ENCODE peak calls at places on chromosomes 2 and 18, in eight cellular contexts. One of them, this sample, is unnamed. For H3K4me1, the result is how much of the 10 kb centered on the place peaks cover.

GRCh38 chr2:176484838-176485237 is 215.6 kb downstream of the MTX2 start:
- DNase-seq in upper lobe of right lung: no peak
- DNase-seq in adipocyte: no peak
- DNase-seq in effector memory CD4-positive, alpha-beta T cell: no peak
- DNase-seq in right cardiac atrium: no peak
- DNase-seq in CD4-positive, CD25-positive, alpha-beta regulatory T cell: no peak
- DNase-seq in fibroblast of lung: peak
- DNase-seq in transverse colon: no peak
- DNase-seq in this sample: no peak

GRCh38 chr2:69436594-69436936 is 670 bp downstream of the NFU1 start:
- DNase-seq in upper lobe of right lung: no peak
- DNase-seq in adipocyte: no peak
- DNase-seq in effector memory CD4-positive, alpha-beta T cell: no peak
- DNase-seq in right cardiac atrium: no peak
- DNase-seq in CD4-positive, CD25-positive, alpha-beta regulatory T cell: no peak
- DNase-seq in fibroblast of lung: peak
- DNase-seq in transverse colon: no peak
- DNase-seq in this sample: no peak

GRCh38 chr2:203404996-203405395 is 76.8 kb downstream of the ABI2 start:
- DNase-seq in upper lobe of right lung: no peak
- DNase-seq in adipocyte: no peak
- DNase-seq in effector memory CD4-positive, alpha-beta T cell: no peak
- DNase-seq in right cardiac atrium: no peak
- DNase-seq in CD4-positive, CD25-positive, alpha-beta regulatory T cell: no peak
- DNase-seq in fibroblast of lung: peak
- DNase-seq in transverse colon: no peak
- DNase-seq in this sample: no peak

GRCh38 chr2:10079931-10080535 is at the start of gene CYS1:
- DNase-seq in upper lobe of right lung: no peak
- DNase-seq in adipocyte: peak
- DNase-seq in effector memory CD4-positive, alpha-beta T cell: no peak
- DNase-seq in right cardiac atrium: peak
- DNase-seq in CD4-positive, CD25-positive, alpha-beta regulatory T cell: no peak
- DNase-seq in fibroblast of lung: peak
- DNase-seq in transverse colon: no peak
- DNase-seq in this sample: no peak

GRCh38 chr2:238174701-238175100 is 15.9 kb downstream of the ERFE start:
- DNase-seq in upper lobe of right lung: no peak
- DNase-seq in adipocyte: no peak
- DNase-seq in effector memory CD4-positive, alpha-beta T cell: no peak
- DNase-seq in right cardiac atrium: no peak
- DNase-seq in CD4-positive, CD25-positive, alpha-beta regulatory T cell: no peak
- DNase-seq in fibroblast of lung: no peak
- DNase-seq in transverse colon: peak
- DNase-seq in this sample: no peak

GRCh38 chr2:138476940-138477339 is 24.6 kb upstream of the SPOPL start:
- DNase-seq in upper lobe of right lung: no peak
- DNase-seq in adipocyte: no peak
- DNase-seq in effector memory CD4-positive, alpha-beta T cell: no peak
- DNase-seq in right cardiac atrium: no peak
- DNase-seq in CD4-positive, CD25-positive, alpha-beta regulatory T cell: no peak
- DNase-seq in fibroblast of lung: no peak
- DNase-seq in transverse colon: no peak
- DNase-seq in this sample: no peak

GRCh38 chr2:153311432-153311831 is 167.1 kb downstream of the RPRM start:
- DNase-seq in upper lobe of right lung: no peak
- DNase-seq in adipocyte: no peak
- DNase-seq in effector memory CD4-positive, alpha-beta T cell: no peak
- DNase-seq in right cardiac atrium: no peak
- DNase-seq in CD4-positive, CD25-positive, alpha-beta regulatory T cell: no peak
- DNase-seq in fibroblast of lung: no peak
- DNase-seq in transverse colon: no peak
- DNase-seq in this sample: no peak

GRCh38 chr18:9135081-9135911 is 1.3 kb upstream of the ANKRD12 start:
- DNase-seq in upper lobe of right lung: no peak
- DNase-seq in adipocyte: no peak
- DNase-seq in effector memory CD4-positive, alpha-beta T cell: no peak
- DNase-seq in right cardiac atrium: peak
- DNase-seq in CD4-positive, CD25-positive, alpha-beta regulatory T cell: no peak
- DNase-seq in fibroblast of lung: no peak
- DNase-seq in transverse colon: no peak
- DNase-seq in this sample: no peak

GRCh38 chr2:7619203-7619602 is 702.0 kb downstream of the RNF144A start:
- DNase-seq in upper lobe of right lung: no peak
- DNase-seq in adipocyte: no peak
- DNase-seq in effector memory CD4-positive, alpha-beta T cell: no peak
- DNase-seq in right cardiac atrium: no peak
- DNase-seq in CD4-positive, CD25-positive, alpha-beta regulatory T cell: no peak
- DNase-seq in fibroblast of lung: no peak
- DNase-seq in transverse colon: no peak
- DNase-seq in this sample: no peak

GRCh38 chr18:55713707-55714106 is 125.7 kb upstream of the TCF4 start:
- DNase-seq in upper lobe of right lung: no peak
- DNase-seq in adipocyte: no peak
- DNase-seq in effector memory CD4-positive, alpha-beta T cell: no peak
- DNase-seq in right cardiac atrium: no peak
- DNase-seq in CD4-positive, CD25-positive, alpha-beta regulatory T cell: no peak
- DNase-seq in fibroblast of lung: no peak
- DNase-seq in transverse colon: no peak
- DNase-seq in this sample: no peak

GRCh38 chr2:174235680-174236079 is 12.7 kb downstream of the OLA1 start:
- DNase-seq in upper lobe of right lung: no peak
- DNase-seq in adipocyte: peak
- DNase-seq in effector memory CD4-positive, alpha-beta T cell: no peak
- DNase-seq in right cardiac atrium: no peak
- DNase-seq in CD4-positive, CD25-positive, alpha-beta regulatory T cell: no peak
- DNase-seq in fibroblast of lung: peak
- DNase-seq in transverse colon: no peak
- DNase-seq in this sample: no peak

GRCh38 chr2:160076935-160077334 is 14.5 kb upstream of the PLA2R1 start:
- DNase-seq in upper lobe of right lung: no peak
- DNase-seq in adipocyte: no peak
- DNase-seq in effector memory CD4-positive, alpha-beta T cell: no peak
- DNase-seq in right cardiac atrium: no peak
- DNase-seq in CD4-positive, CD25-positive, alpha-beta regulatory T cell: no peak
- DNase-seq in fibroblast of lung: no peak
- DNase-seq in transverse colon: no peak
- DNase-seq in this sample: no peak

GRCh38 chr18:7454429-7454828 is 112.7 kb upstream of the PTPRM start:
- DNase-seq in upper lobe of right lung: no peak
- DNase-seq in adipocyte: no peak
- DNase-seq in effector memory CD4-positive, alpha-beta T cell: no peak
- DNase-seq in right cardiac atrium: no peak
- DNase-seq in CD4-positive, CD25-positive, alpha-beta regulatory T cell: no peak
- DNase-seq in fibroblast of lung: no peak
- DNase-seq in transverse colon: no peak
- DNase-seq in this sample: no peak

GRCh38 chr2:26298638-26299393 is 47.1 kb upstream of the SELENOI start:
- DNase-seq in upper lobe of right lung: no peak
- DNase-seq in adipocyte: peak
- DNase-seq in effector memory CD4-positive, alpha-beta T cell: no peak
- DNase-seq in right cardiac atrium: peak
- DNase-seq in CD4-positive, CD25-positive, alpha-beta regulatory T cell: peak
- DNase-seq in fibroblast of lung: peak
- DNase-seq in transverse colon: peak
- DNase-seq in this sample: peak

GRCh38 chr2:239190921-239191885 is 209.6 kb downstream of the HDAC4 start:
- DNase-seq in upper lobe of right lung: peak
- DNase-seq in adipocyte: no peak
- DNase-seq in effector memory CD4-positive, alpha-beta T cell: no peak
- DNase-seq in right cardiac atrium: peak
- DNase-seq in CD4-positive, CD25-positive, alpha-beta regulatory T cell: no peak
- DNase-seq in fibroblast of lung: no peak
- DNase-seq in transverse colon: no peak
- DNase-seq in this sample: no peak

GRCh38 chr2:107411267-107411666 is 415.4 kb upstream of the RGPD4 start:
- DNase-seq in upper lobe of right lung: no peak
- DNase-seq in adipocyte: no peak
- DNase-seq in effector memory CD4-positive, alpha-beta T cell: no peak
- DNase-seq in right cardiac atrium: no peak
- DNase-seq in CD4-positive, CD25-positive, alpha-beta regulatory T cell: no peak
- DNase-seq in fibroblast of lung: no peak
- DNase-seq in transverse colon: no peak
- DNase-seq in this sample: no peak

GRCh38 chr2:170892391-170892951 is 36.6 kb upstream of the GORASP2 start:
- DNase-seq in upper lobe of right lung: no peak
- DNase-seq in adipocyte: no peak
- DNase-seq in effector memory CD4-positive, alpha-beta T cell: no peak
- DNase-seq in right cardiac atrium: no peak
- DNase-seq in CD4-positive, CD25-positive, alpha-beta regulatory T cell: no peak
- DNase-seq in fibroblast of lung: no peak
- DNase-seq in transverse colon: no peak
- DNase-seq in this sample: no peak

GRCh38 chr2:170891893-170892292 is 37.2 kb upstream of the GORASP2 start:
- DNase-seq in upper lobe of right lung: no peak
- DNase-seq in adipocyte: no peak
- DNase-seq in effector memory CD4-positive, alpha-beta T cell: no peak
- DNase-seq in right cardiac atrium: no peak
- DNase-seq in CD4-positive, CD25-positive, alpha-beta regulatory T cell: no peak
- DNase-seq in fibroblast of lung: no peak
- DNase-seq in transverse colon: no peak
- DNase-seq in this sample: no peak

GRCh38 chr2:170897108-170897507 is 31.9 kb upstream of the GORASP2 start:
- DNase-seq in upper lobe of right lung: no peak
- DNase-seq in adipocyte: no peak
- DNase-seq in effector memory CD4-positive, alpha-beta T cell: no peak
- DNase-seq in right cardiac atrium: no peak
- DNase-seq in CD4-positive, CD25-positive, alpha-beta regulatory T cell: no peak
- DNase-seq in fibroblast of lung: no peak
- DNase-seq in transverse colon: no peak
- DNase-seq in this sample: no peak

GRCh38 chr2:170895023-170895759 is 33.9 kb upstream of the GORASP2 start:
- DNase-seq in upper lobe of right lung: no peak
- DNase-seq in adipocyte: peak
- DNase-seq in effector memory CD4-positive, alpha-beta T cell: no peak
- DNase-seq in right cardiac atrium: no peak
- DNase-seq in CD4-positive, CD25-positive, alpha-beta regulatory T cell: no peak
- DNase-seq in fibroblast of lung: peak
- DNase-seq in transverse colon: no peak
- DNase-seq in this sample: no peak
- H3K4me3 ChIP-seq in upper lobe of right lung: no peak
- H3K4me3 ChIP-seq in adipocyte: peak
- H3K4me3 ChIP-seq in effector memory CD4-positive, alpha-beta T cell: no peak
- H3K4me3 ChIP-seq in right cardiac atrium: no peak
- H3K4me3 ChIP-seq in CD4-positive, CD25-positive, alpha-beta regulatory T cell: no peak
- H3K4me3 ChIP-seq in fibroblast of lung: no peak
- H3K4me3 ChIP-seq in transverse colon: no peak
- H3K4me3 ChIP-seq in this sample: no peak

DNA sequence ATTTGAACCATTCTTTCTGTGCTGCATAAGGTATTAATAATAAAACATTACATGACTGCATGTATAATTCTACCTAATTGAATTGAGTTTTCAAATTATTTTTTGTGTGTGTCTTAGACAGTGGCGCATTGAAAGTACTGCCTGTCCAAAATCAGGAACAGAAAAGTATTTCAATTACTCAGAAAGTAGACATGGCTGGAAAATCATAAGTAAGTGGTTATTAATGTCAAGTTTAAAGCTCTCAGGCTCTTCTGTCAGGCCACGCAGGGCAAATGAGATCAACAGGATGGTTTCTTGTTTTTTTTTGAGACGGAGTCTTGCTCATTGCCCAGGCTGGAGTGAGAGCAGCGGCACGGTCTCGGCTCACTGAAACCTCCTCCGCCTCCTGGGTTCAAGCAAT is 32.4 kb upstream of the DARS1 start:
- DNase-seq in upper lobe of right lung: no peak
- DNase-seq in adipocyte: no peak
- DNase-seq in effector memory CD4-positive, alpha-beta T cell: no peak
- DNase-seq in right cardiac atrium: no peak
- DNase-seq in CD4-positive, CD25-positive, alpha-beta regulatory T cell: no peak
- DNase-seq in fibroblast of lung: no peak
- DNase-seq in transverse colon: no peak
- DNase-seq in this sample: no peak
- H3K4me1 ChIP-seq in upper lobe of right lung: under half
- H3K4me1 ChIP-seq in adipocyte: under half
- H3K4me1 ChIP-seq in effector memory CD4-positive, alpha-beta T cell: under half
- H3K4me1 ChIP-seq in right cardiac atrium: under half
- H3K4me1 ChIP-seq in CD4-positive, CD25-positive, alpha-beta regulatory T cell: under half
- H3K4me1 ChIP-seq in fibroblast of lung: under half
- H3K4me1 ChIP-seq in transverse colon: under half
- H3K4me1 ChIP-seq in this sample: under half

GRCh38 chr2:223725494-223725893 is 111.9 kb downstream of the AP1S3 start:
- DNase-seq in upper lobe of right lung: no peak
- DNase-seq in adipocyte: peak
- DNase-seq in effector memory CD4-positive, alpha-beta T cell: no peak
- DNase-seq in right cardiac atrium: peak
- DNase-seq in CD4-positive, CD25-positive, alpha-beta regulatory T cell: no peak
- DNase-seq in fibroblast of lung: peak
- DNase-seq in transverse colon: peak
- DNase-seq in this sample: peak

GRCh38 chr2:223722226-223722625 is 115.2 kb downstream of the AP1S3 start:
- DNase-seq in upper lobe of right lung: no peak
- DNase-seq in adipocyte: no peak
- DNase-seq in effector memory CD4-positive, alpha-beta T cell: no peak
- DNase-seq in right cardiac atrium: peak
- DNase-seq in CD4-positive, CD25-positive, alpha-beta regulatory T cell: no peak
- DNase-seq in fibroblast of lung: no peak
- DNase-seq in transverse colon: no peak
- DNase-seq in this sample: no peak

GRCh38 chr2:223721746-223722145 is 115.6 kb downstream of the AP1S3 start:
- DNase-seq in upper lobe of right lung: no peak
- DNase-seq in adipocyte: no peak
- DNase-seq in effector memory CD4-positive, alpha-beta T cell: no peak
- DNase-seq in right cardiac atrium: no peak
- DNase-seq in CD4-positive, CD25-positive, alpha-beta regulatory T cell: no peak
- DNase-seq in fibroblast of lung: no peak
- DNase-seq in transverse colon: no peak
- DNase-seq in this sample: no peak

GRCh38 chr2:223724831-223725230 is 112.6 kb downstream of the AP1S3 start:
- DNase-seq in upper lobe of right lung: no peak
- DNase-seq in adipocyte: peak
- DNase-seq in effector memory CD4-positive, alpha-beta T cell: no peak
- DNase-seq in right cardiac atrium: no peak
- DNase-seq in CD4-positive, CD25-positive, alpha-beta regulatory T cell: no peak
- DNase-seq in fibroblast of lung: peak
- DNase-seq in transverse colon: no peak
- DNase-seq in this sample: no peak

GRCh38 chr2:223723954-223724411 is 113.4 kb downstream of the AP1S3 start:
- DNase-seq in upper lobe of right lung: no peak
- DNase-seq in adipocyte: no peak
- DNase-seq in effector memory CD4-positive, alpha-beta T cell: no peak
- DNase-seq in right cardiac atrium: no peak
- DNase-seq in CD4-positive, CD25-positive, alpha-beta regulatory T cell: no peak
- DNase-seq in fibroblast of lung: no peak
- DNase-seq in transverse colon: no peak
- DNase-seq in this sample: no peak
- H3K4me3 ChIP-seq in upper lobe of right lung: no peak
- H3K4me3 ChIP-seq in adipocyte: no peak
- H3K4me3 ChIP-seq in effector memory CD4-positive, alpha-beta T cell: no peak
- H3K4me3 ChIP-seq in right cardiac atrium: no peak
- H3K4me3 ChIP-seq in CD4-positive, CD25-positive, alpha-beta regulatory T cell: no peak
- H3K4me3 ChIP-seq in fibroblast of lung: no peak
- H3K4me3 ChIP-seq in transverse colon: no peak
- H3K4me3 ChIP-seq in this sample: no peak

GRCh38 chr2:20511130-20511529 is 64.3 kb downstream of the RHOB start:
- DNase-seq in upper lobe of right lung: no peak
- DNase-seq in adipocyte: no peak
- DNase-seq in effector memory CD4-positive, alpha-beta T cell: no peak
- DNase-seq in right cardiac atrium: no peak
- DNase-seq in CD4-positive, CD25-positive, alpha-beta regulatory T cell: no peak
- DNase-seq in fibroblast of lung: no peak
- DNase-seq in transverse colon: no peak
- DNase-seq in this sample: no peak
- H3K4me1 ChIP-seq in upper lobe of right lung: under half
- H3K4me1 ChIP-seq in adipocyte: under half
- H3K4me1 ChIP-seq in effector memory CD4-positive, alpha-beta T cell: under half
- H3K4me1 ChIP-seq in right cardiac atrium: under half
- H3K4me1 ChIP-seq in CD4-positive, CD25-positive, alpha-beta regulatory T cell: under half
- H3K4me1 ChIP-seq in fibroblast of lung: under half
- H3K4me1 ChIP-seq in transverse colon: under half
- H3K4me1 ChIP-seq in this sample: under half